ENCODE peak calls at places on chromosomes 7 and 10, in seven cellular contexts. One of them, this sample, is unnamed.

GRCh38 chr7:133290041-133290440 is 37.2 kb downstream of the EXOC4 start:
- DNase-seq in A549: no peak
- DNase-seq in adrenal gland: no peak
- DNase-seq in ovary: no peak
- DNase-seq in testis: no peak
- DNase-seq in lower leg skin: no peak
- DNase-seq in transverse colon: no peak
- DNase-seq in this sample: no peak

GRCh38 chr10:99787782-99788181 is 5.3 kb downstream of the ABCC2 start:
- DNase-seq in lower leg skin: no peak
- DNase-seq in adrenal gland: no peak
- DNase-seq in A549: no peak
- DNase-seq in ovary: no peak
- DNase-seq in transverse colon: no peak
- DNase-seq in testis: no peak
- DNase-seq in this sample: no peak

GRCh38 chr10:33344676-33345075 is 10.2 kb upstream of the NRP1 start:
- DNase-seq in A549: no peak
- DNase-seq in testis: no peak
- DNase-seq in ovary: no peak
- DNase-seq in adrenal gland: no peak
- DNase-seq in lower leg skin: no peak
- DNase-seq in transverse colon: no peak
- DNase-seq in this sample: no peak

GRCh38 chr10:51867956-51868355 is 168.6 kb upstream of the CSTF2T start:
- DNase-seq in ovary: no peak
- DNase-seq in testis: no peak
- DNase-seq in lower leg skin: no peak
- DNase-seq in A549: no peak
- DNase-seq in transverse colon: no peak
- DNase-seq in adrenal gland: no peak
- DNase-seq in this sample: no peak

GRCh38 chr10:108911814-108912541 is 1011.3 kb downstream of the XPNPEP1 start:
- DNase-seq in A549: peak; percentile 15
- DNase-seq in testis: peak; percentile 86
- DNase-seq in ovary: peak; percentile 81
- DNase-seq in lower leg skin: peak; percentile 37
- DNase-seq in adrenal gland: peak; percentile 32
- DNase-seq in transverse colon: peak; percentile 47
- DNase-seq in this sample: peak; percentile 62

GRCh38 chr7:4479367-4480039 is 202.6 kb upstream of the FOXK1 start:
- DNase-seq in transverse colon: peak; percentile 12
- DNase-seq in A549: peak; percentile 72
- DNase-seq in lower leg skin: no peak
- DNase-seq in testis: peak; percentile 50
- DNase-seq in ovary: no peak
- DNase-seq in adrenal gland: no peak
- DNase-seq in this sample: peak; percentile 35

GRCh38 chr7:79876769-79877362 is 257.8 kb upstream of the GNAI1 start:
- DNase-seq in transverse colon: no peak
- DNase-seq in testis: no peak
- DNase-seq in adrenal gland: no peak
- DNase-seq in ovary: no peak
- DNase-seq in A549: no peak
- DNase-seq in lower leg skin: no peak
- DNase-seq in this sample: no peak

GRCh38 chr7:132464740-132465139 is 111.5 kb downstream of the PLXNA4 start:
- DNase-seq in ovary: no peak
- DNase-seq in transverse colon: no peak
- DNase-seq in testis: no peak
- DNase-seq in A549: no peak
- DNase-seq in adrenal gland: no peak
- DNase-seq in lower leg skin: no peak
- DNase-seq in this sample: no peak

GRCh38 chr10:128062331-128062730 is 63.9 kb downstream of the MKI67 start:
- DNase-seq in ovary: no peak
- DNase-seq in testis: no peak
- DNase-seq in adrenal gland: peak; percentile 19
- DNase-seq in A549: no peak
- DNase-seq in lower leg skin: no peak
- DNase-seq in transverse colon: no peak
- DNase-seq in this sample: no peak

GRCh38 chr7:32774411-32774970 is 117.1 kb downstream of the KBTBD2 start:
- DNase-seq in ovary: no peak
- DNase-seq in adrenal gland: no peak
- DNase-seq in testis: no peak
- DNase-seq in lower leg skin: no peak
- DNase-seq in transverse colon: no peak
- DNase-seq in A549: no peak
- DNase-seq in this sample: no peak

GRCh38 chr10:72087392-72087968 is 871 bp downstream of the SPOCK2 start:
- DNase-seq in A549: no peak
- DNase-seq in transverse colon: peak; percentile 39
- DNase-seq in adrenal gland: no peak
- DNase-seq in testis: no peak
- DNase-seq in ovary: no peak
- DNase-seq in lower leg skin: no peak
- DNase-seq in this sample: no peak

GRCh38 chr7:63925626-63926460 is 72.8 kb upstream of the ZNF722 start:
- DNase-seq in ovary: peak; percentile 95
- DNase-seq in lower leg skin: peak; percentile 89
- DNase-seq in testis: peak; percentile 98
- DNase-seq in A549: no peak
- DNase-seq in adrenal gland: peak; percentile 94
- DNase-seq in transverse colon: peak; percentile 64
- DNase-seq in this sample: peak; percentile 92

GRCh38 chr10:48236199-48236621 is 38.3 kb downstream of the FRMPD2 start:
- DNase-seq in adrenal gland: no peak
- DNase-seq in lower leg skin: no peak
- DNase-seq in testis: no peak
- DNase-seq in transverse colon: no peak
- DNase-seq in ovary: no peak
- DNase-seq in A549: no peak
- DNase-seq in this sample: no peak

GRCh38 chr10:71435571-71436267 is 39.0 kb downstream of the CDH23 start:
- DNase-seq in A549: no peak
- DNase-seq in ovary: no peak
- DNase-seq in lower leg skin: no peak
- DNase-seq in transverse colon: peak; percentile 25
- DNase-seq in testis: no peak
- DNase-seq in adrenal gland: peak; percentile 3
- DNase-seq in this sample: peak; percentile 32

GRCh38 chr10:14244147-14244546 is 86.6 kb downstream of the FRMD4A start:
- DNase-seq in adrenal gland: no peak
- DNase-seq in transverse colon: no peak
- DNase-seq in lower leg skin: no peak
- DNase-seq in testis: no peak
- DNase-seq in A549: no peak
- DNase-seq in ovary: no peak
- DNase-seq in this sample: no peak

GRCh38 chr7:74292757-74293576 is 3.8 kb downstream of the CLIP2 start:
- DNase-seq in adrenal gland: no peak
- DNase-seq in A549: no peak
- DNase-seq in testis: no peak
- DNase-seq in transverse colon: peak; percentile 87
- DNase-seq in ovary: no peak
- DNase-seq in lower leg skin: no peak
- DNase-seq in this sample: peak; percentile 68

GRCh38 chr7:52413051-52413450 is 622.4 kb upstream of the POM121L12 start:
- DNase-seq in lower leg skin: no peak
- DNase-seq in adrenal gland: no peak
- DNase-seq in ovary: no peak
- DNase-seq in A549: no peak
- DNase-seq in transverse colon: no peak
- DNase-seq in testis: no peak
- DNase-seq in this sample: no peak

GRCh38 chr10:120861200-120861599 is 10.0 kb downstream of the WDR11 start:
- DNase-seq in transverse colon: no peak
- DNase-seq in adrenal gland: no peak
- DNase-seq in lower leg skin: no peak
- DNase-seq in testis: no peak
- DNase-seq in ovary: no peak
- DNase-seq in A549: no peak
- DNase-seq in this sample: no peak

GRCh38 chr10:24820616-24821015 is 96.9 kb upstream of the ARHGAP21 start:
- DNase-seq in A549: no peak
- DNase-seq in transverse colon: no peak
- DNase-seq in adrenal gland: peak; percentile 77
- DNase-seq in lower leg skin: peak; percentile 40
- DNase-seq in testis: no peak
- DNase-seq in ovary: no peak
- DNase-seq in this sample: no peak

GRCh38 chr7:165661-166369 is 26.6 kb upstream of the FAM20C start:
- DNase-seq in A549: no peak
- DNase-seq in lower leg skin: no peak
- DNase-seq in testis: no peak
- DNase-seq in transverse colon: no peak
- DNase-seq in adrenal gland: peak; percentile 13
- DNase-seq in ovary: peak; percentile 7
- DNase-seq in this sample: no peak

GRCh38 chr7:167976-168791 is 24.2 kb upstream of the FAM20C start:
- DNase-seq in transverse colon: no peak
- DNase-seq in ovary: peak; percentile 28
- DNase-seq in adrenal gland: peak; percentile 18
- DNase-seq in A549: no peak
- DNase-seq in testis: no peak
- DNase-seq in lower leg skin: no peak
- DNase-seq in this sample: no peak

GRCh38 chr7:166370-167060 is 25.9 kb upstream of the FAM20C start:
- DNase-seq in A549: no peak
- DNase-seq in testis: no peak
- DNase-seq in transverse colon: no peak
- DNase-seq in lower leg skin: no peak
- DNase-seq in adrenal gland: peak; percentile 23
- DNase-seq in ovary: peak; percentile 33
- DNase-seq in this sample: peak; percentile 13

GRCh38 chr7:169165-169853 is 23.1 kb upstream of the FAM20C start:
- DNase-seq in transverse colon: no peak
- DNase-seq in ovary: peak; percentile 12
- DNase-seq in adrenal gland: peak; percentile 14
- DNase-seq in testis: no peak
- DNase-seq in lower leg skin: no peak
- DNase-seq in A549: no peak
- DNase-seq in this sample: no peak

GRCh38 chr7:167087-167855 is 25.1 kb upstream of the FAM20C start:
- DNase-seq in adrenal gland: peak; percentile 18
- DNase-seq in testis: no peak
- DNase-seq in transverse colon: no peak
- DNase-seq in ovary: peak; percentile 28
- DNase-seq in A549: no peak
- DNase-seq in lower leg skin: no peak
- DNase-seq in this sample: no peak
- TF ChIP-seq CTCF in adrenal gland: no peak
- TF ChIP-seq CTCF in testis: no peak
- TF ChIP-seq CTCF in transverse colon: no peak
- TF ChIP-seq CTCF in ovary: no peak
- TF ChIP-seq CTCF in A549: no peak
- TF ChIP-seq CTCF in lower leg skin: no peak
- TF ChIP-seq CTCF in this sample: no peak

DNA sequence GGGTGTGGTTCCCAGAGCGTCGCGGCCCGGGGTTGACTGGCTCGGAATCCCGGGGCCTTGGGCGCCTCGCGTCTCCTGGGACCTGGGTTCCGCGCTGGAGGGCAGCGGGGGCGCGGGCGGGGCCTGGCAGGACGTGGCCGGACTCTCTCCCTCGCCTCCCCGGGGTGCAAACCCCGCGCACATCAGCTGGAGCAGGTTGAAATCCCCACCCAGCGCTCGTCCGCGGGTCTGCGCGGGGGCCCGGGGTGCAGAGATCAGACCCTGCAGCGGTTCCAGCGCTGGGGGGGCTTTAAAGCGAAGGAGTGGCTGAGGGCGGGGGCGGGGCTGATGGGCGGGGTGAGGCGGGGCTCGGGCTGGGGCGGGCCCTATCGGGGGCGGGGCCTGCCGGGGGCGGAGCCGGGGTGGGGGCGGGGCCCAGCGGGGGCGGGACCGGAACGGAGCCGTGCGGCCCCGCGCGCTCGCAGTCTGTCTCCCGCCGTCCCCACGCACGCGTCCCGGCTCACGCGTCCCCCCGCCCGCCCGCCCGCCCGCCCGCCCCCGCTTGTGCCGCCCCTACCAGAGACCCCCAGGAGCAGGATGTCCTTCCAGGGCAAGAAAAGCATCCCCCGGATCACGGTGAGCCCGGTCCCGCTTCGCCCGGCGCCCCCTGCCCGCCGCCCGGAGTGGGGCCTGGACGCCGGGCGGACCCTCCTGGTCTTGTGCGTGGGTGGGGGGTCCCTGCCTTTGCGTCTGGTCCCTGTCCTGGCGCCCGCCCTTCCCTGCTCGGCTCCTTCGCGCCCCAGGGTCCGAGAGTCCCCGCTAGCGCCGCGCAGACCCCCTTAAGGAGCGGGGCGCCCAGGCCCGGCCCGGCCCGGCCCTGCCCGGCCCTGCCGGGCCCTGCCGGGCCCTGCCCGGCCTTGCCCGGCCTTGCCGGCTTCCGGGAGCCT is at the start of gene DPYSL4:
- DNase-seq in adrenal gland: peak; percentile 38
- DNase-seq in testis: peak; percentile 35
- DNase-seq in ovary: no peak
- DNase-seq in lower leg skin: no peak
- DNase-seq in A549: peak; percentile 36
- DNase-seq in transverse colon: no peak
- DNase-seq in this sample: no peak
- TF ChIP-seq POLR2A in adrenal gland: no peak
- TF ChIP-seq POLR2A in testis: no peak
- TF ChIP-seq POLR2A in ovary: no peak
- TF ChIP-seq POLR2A in lower leg skin: no peak
- TF ChIP-seq POLR2A in A549: no peak
- TF ChIP-seq POLR2A in transverse colon: no peak
- TF ChIP-seq POLR2A in this sample: no peak

GRCh38 chr10:4058514-4059029 is 273.6 kb upstream of the KLF6 start:
- DNase-seq in lower leg skin: peak; percentile 18
- DNase-seq in transverse colon: no peak
- DNase-seq in ovary: no peak
- DNase-seq in testis: no peak
- DNase-seq in adrenal gland: no peak
- DNase-seq in A549: peak; percentile 24
- DNase-seq in this sample: no peak
- H3K4me3 ChIP-seq in lower leg skin: no peak overlapping the region
- H3K4me3 ChIP-seq in transverse colon: no peak overlapping the region
- H3K4me3 ChIP-seq in ovary: no peak overlapping the region
- H3K4me3 ChIP-seq in testis: no peak overlapping the region
- H3K4me3 ChIP-seq in adrenal gland: no peak overlapping the region
- H3K4me3 ChIP-seq in A549: peak overlapping the region; percentile 40
- H3K4me3 ChIP-seq in this sample: no peak overlapping the region

DNA sequence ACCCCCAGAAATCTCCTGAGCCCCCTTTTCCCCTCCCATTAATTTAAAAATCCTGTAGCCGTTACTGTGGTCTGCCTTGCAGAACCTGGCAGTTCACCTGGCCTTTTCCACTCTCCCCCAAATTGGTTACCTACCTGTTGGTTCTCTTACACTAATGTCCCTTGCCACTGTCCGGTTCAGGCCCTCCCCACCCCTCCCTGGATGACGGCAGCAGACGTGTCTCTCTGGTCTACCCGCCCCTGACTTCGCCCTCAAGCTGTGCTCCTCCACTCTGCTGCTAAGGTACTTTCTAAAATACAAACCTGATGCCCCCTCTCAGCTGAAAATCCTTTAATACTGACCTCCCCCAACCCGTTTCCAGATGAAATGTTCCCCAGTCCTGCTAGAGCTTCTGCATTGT is 15.6 kb upstream of the SH3PXD2A start:
- DNase-seq in testis: no peak
- DNase-seq in A549: no peak
- DNase-seq in adrenal gland: no peak
- DNase-seq in transverse colon: no peak
- DNase-seq in ovary: no peak
- DNase-seq in lower leg skin: no peak
- DNase-seq in this sample: no peak
- TF ChIP-seq CTCF in testis: no peak
- TF ChIP-seq CTCF in A549: no peak
- TF ChIP-seq CTCF in adrenal gland: no peak
- TF ChIP-seq CTCF in transverse colon: no peak
- TF ChIP-seq CTCF in ovary: no peak
- TF ChIP-seq CTCF in lower leg skin: no peak
- TF ChIP-seq CTCF in this sample: no peak